ENCODE peak calls at places on chromosomes 2 and 18, in five cellular contexts. D is uterus, O is heart left ventricle, E is tibial artery, I is fibroblast of pulmonary artery. C is an unnamed sample.

GRCh38 chr2:77778917-77779316 is 256.7 kb upstream of the LRRTM4 start:
- DNase-seq in D (no peak), O (no peak), E (no peak), I (no peak), C (no peak)

GRCh38 chr2:232538671-232539070 is 821 bp upstream of the CHRNG start:
- DNase-seq in D (no peak), O (no peak), E (no peak), I (no peak), C (no peak)

GRCh38 chr2:105398522-105399206 is at the start of gene FHL2:
- DNase-seq in D (peak), O (peak), E (peak), I (peak), C (peak)

GRCh38 chr18:78607784-78608183 is 371.8 kb upstream of the SALL3 start:
- DNase-seq in D (no peak), O (no peak), E (no peak), I (no peak), C (no peak)

GRCh38 chr18:74672371-74672770 is 74.7 kb downstream of the ZNF407 start:
- DNase-seq in D (no peak), O (no peak), E (no peak), I (no peak), C (no peak)

GRCh38 chr2:169001116-169001815 is 29.9 kb downstream of the ABCB11 start:
- DNase-seq in D (no peak), O (no peak), E (no peak), I (peak), C (peak)

GRCh38 chr2:174675615-174676014 is 78.0 kb upstream of the WIPF1 start:
- DNase-seq in D (no peak), O (no peak), E (no peak), I (no peak), C (no peak)

GRCh38 chr2:235132641-235133040 is 180.8 kb downstream of the SH3BP4 start:
- DNase-seq in D (no peak), O (no peak), E (no peak), I (no peak), C (no peak)

GRCh38 chr18:70380915-70381896 is 92.4 kb downstream of the SOCS6 start:
- DNase-seq in D (no peak), O (no peak), E (no peak), I (no peak), C (no peak)

GRCh38 chr18:24014986-24015896 is 687 bp downstream of the TTC39C start:
- DNase-seq in D (peak), O (peak), E (peak), I (peak), C (no peak)

GRCh38 chr2:128300151-128300550 is 18.5 kb downstream of the HS6ST1 start:
- DNase-seq in D (no peak), O (no peak), E (no peak), I (no peak), C (no peak)

GRCh38 chr2:239554761-239555565 is 154.1 kb upstream of the HDAC4 start:
- DNase-seq in D (no peak), O (no peak), E (no peak), I (no peak), C (no peak)

GRCh38 chr2:223414646-223415045 is 187.5 kb downstream of the SCG2 start:
- DNase-seq in D (peak), O (no peak), E (peak), I (peak), C (peak)

GRCh38 chr2:17416891-17417391 is 101.3 kb downstream of the RAD51AP2 start:
- DNase-seq in D (no peak), O (no peak), E (no peak), I (peak), C (peak)

GRCh38 chr2:110678457-110679336 is 834 bp upstream of the BUB1 start:
- DNase-seq in D (peak), O (peak), E (peak), I (peak), C (no peak)

GRCh38 chr18:48342125-48342524 is 67.1 kb downstream of the ZBTB7C start:
- DNase-seq in D (no peak), O (peak), E (no peak), I (no peak), C (no peak)

GRCh38 chr2:121147766-121148165 is 137.2 kb downstream of the TFCP2L1 start:
- DNase-seq in D (no peak), O (no peak), E (no peak), I (no peak), C (peak)

GRCh38 chr2:73172963-73173362 is 29.4 kb upstream of the NOTO start:
- DNase-seq in D (no peak), O (no peak), E (no peak), I (peak), C (no peak)

GRCh38 chr2:120205901-120206581 is 17.2 kb downstream of the TMEM185B start:
- DNase-seq in D (no peak), O (no peak), E (no peak), I (peak), C (no peak)

GRCh38 chr18:3466872-3467271 is 16.9 kb downstream of the TGIF1 start:
- DNase-seq in D (no peak), O (no peak), E (no peak), I (no peak), C (no peak)

GRCh38 chr2:232204457-232204931 is 174.1 kb upstream of the ALPP start:
- DNase-seq in D (peak), O (peak), E (no peak), I (peak), C (peak)

GRCh38 chr2:168244318-168244717 is 3.1 kb downstream of the STK39 start:
- DNase-seq in D (no peak), O (no peak), E (no peak), I (no peak), C (no peak)

GRCh38 chr2:232761301-232761907 is 15.0 kb downstream of the KCNJ13 start:
- DNase-seq in D (no peak), O (no peak), E (no peak), I (peak), C (peak)

GRCh38 chr2:97926936-97927335 is 68.8 kb downstream of the TMEM131 start:
- DNase-seq in D (no peak), O (no peak), E (no peak), I (no peak), C (no peak)

GRCh38 chr2:37456479-37456878 is 112.0 kb downstream of the QPCT start:
- DNase-seq in D (no peak), O (no peak), E (no peak), I (no peak), C (no peak)

GRCh38 chr2:68862889-68863288 is 8.3 kb downstream of the BMP10 start:
- DNase-seq in D (no peak), O (no peak), E (no peak), I (no peak), C (no peak)

GRCh38 chr18:6327895-6328623 is 86.7 kb downstream of the L3MBTL4 start:
- DNase-seq in D (no peak), O (no peak), E (no peak), I (no peak), C (no peak)

GRCh38 chr2:9739508-9739907 is 103.8 kb upstream of the TAF1B start:
- DNase-seq in D (peak), O (peak), E (peak), I (peak), C (no peak)

GRCh38 chr18:31565782-31566512 is 25.7 kb upstream of the TTR start:
- DNase-seq in D (no peak), O (no peak), E (no peak), I (no peak), C (no peak)

GRCh38 chr2:38184964-38185603 is 109.1 kb upstream of the CYP1B1 start:
- DNase-seq in D (no peak), O (no peak), E (no peak), I (peak), C (no peak)

GRCh38 chr2:240287496-240288086 is 147.1 kb upstream of the OTOS start:
- DNase-seq in D (no peak), O (no peak), E (no peak), I (no peak), C (no peak)

GRCh38 chr2:127829845-127830246 is 18.9 kb upstream of the WDR33 start:
- DNase-seq in D (no peak), O (no peak), E (no peak), I (no peak), C (no peak)

GRCh38 chr18:44723366-44723765 is 42.7 kb downstream of the SETBP1 start:
- DNase-seq in D (no peak), O (no peak), E (no peak), I (no peak), C (no peak)
- TF ChIP-seq CTCF in D (no peak), O (no peak), E (no peak), I (no peak), C (no peak)

DNA sequence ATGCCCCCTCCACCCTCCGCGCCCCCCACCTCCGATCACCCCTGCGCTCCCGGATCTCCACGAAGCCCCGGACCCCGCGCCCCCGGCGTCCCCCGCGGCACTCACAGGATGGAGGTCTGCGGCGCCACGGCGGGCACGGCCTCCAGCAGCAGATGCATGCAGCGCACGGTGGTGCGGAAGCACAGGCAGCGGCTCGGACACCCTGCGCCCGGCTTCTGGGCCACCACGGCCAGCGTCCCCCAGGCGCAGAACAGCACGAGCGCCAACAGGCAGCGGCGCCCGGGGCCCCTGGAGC is 217 bp downstream of the PXDN start:
- DNase-seq in D (no peak), O (no peak), E (no peak), I (no peak), C (no peak)
- H3K4me3 ChIP-seq in D (peak), O (peak), E (peak), I (peak), C (peak)

GRCh38 chr18:80159713-80160636 is 50.9 kb downstream of the ADNP2 start:
- DNase-seq in D (no peak), O (no peak), E (no peak), I (peak), C (no peak)
- TF ChIP-seq CTCF in D (peak), O (peak), E (peak), I (peak), C (peak)

GRCh38 chr2:64645014-64645418 is 8.7 kb downstream of the SERTAD2 start:
- DNase-seq in D (peak), O (peak), E (peak), I (peak), C (peak)
- H3K4me3 ChIP-seq in D (peak), O (peak), E (peak), I (peak), C (peak)